ENCODE peak calls at places on chromosomes 5 and 9, in five cellular contexts. O is GM10248, M is natural killer cell, N is adrenal gland, I is mucosa of descending colon. C is an unnamed sample.

GRCh38 chr9:129936222-129936621 is 101.0 kb downstream of the USP20 start:
- DNase-seq in O (no peak), M (no peak), N (no peak), I (no peak), C (peak)

GRCh38 chr9:88183798-88184495 is 45.7 kb upstream of the SPATA31C2 start:
- DNase-seq in O (no peak), M (no peak), N (no peak), I (no peak), C (no peak)

GRCh38 chr9:125568616-125569015 is 138.4 kb downstream of the MAPKAP1 start:
- DNase-seq in O (no peak), M (no peak), N (no peak), I (no peak), C (no peak)

GRCh38 chr9:3647652-3648051 is 121.9 kb upstream of the RFX3 start:
- DNase-seq in O (no peak), M (no peak), N (no peak), I (no peak), C (no peak)

GRCh38 chr5:139985733-139986132 is 57.4 kb downstream of the NRG2 start:
- DNase-seq in O (no peak), M (no peak), N (peak), I (no peak), C (no peak)

GRCh38 chr5:151619812-151620462 is 28.8 kb upstream of the FAT2 start:
- DNase-seq in O (no peak), M (no peak), N (no peak), I (no peak), C (no peak)

GRCh38 chr5:147913786-147914185 is 7.4 kb upstream of the C5orf46 start:
- DNase-seq in O (no peak), M (no peak), N (no peak), I (no peak), C (no peak)

GRCh38 chr9:1002678-1003077 is 26.2 kb downstream of the DMRT3 start:
- DNase-seq in O (no peak), M (no peak), N (no peak), I (no peak), C (no peak)

GRCh38 chr5:9196403-9197224 is 349.3 kb downstream of the SEMA5A start:
- DNase-seq in O (no peak), M (no peak), N (no peak), I (no peak), C (no peak)

GRCh38 chr5:157167219-157167621 is 1.2 kb upstream of the GARIN3 start:
- DNase-seq in O (peak), M (no peak), N (no peak), I (no peak), C (no peak)

GRCh38 chr5:150694638-150695037 is 6.2 kb downstream of the RBM22 start:
- DNase-seq in O (no peak), M (no peak), N (no peak), I (no peak), C (no peak)

GRCh38 chr5:17989567-17989966 is 355.3 kb downstream of the TAF11L14 start:
- DNase-seq in O (no peak), M (no peak), N (no peak), I (no peak), C (no peak)

GRCh38 chr9:78021692-78022091 is 9.9 kb downstream of the GNAQ start:
- DNase-seq in O (no peak), M (no peak), N (no peak), I (peak), C (no peak)

GRCh38 chr5:124859027-124859426 is 112.6 kb upstream of the ZNF608 start:
- DNase-seq in O (no peak), M (no peak), N (peak), I (no peak), C (no peak)

GRCh38 chr5:145697251-145698016 is 137.7 kb downstream of the PRELID2 start:
- DNase-seq in O (peak), M (no peak), N (peak), I (no peak), C (peak)

GRCh38 chr5:78574731-78575161 is 73.8 kb downstream of the LHFPL2 start:
- DNase-seq in O (peak), M (no peak), N (peak), I (no peak), C (no peak)

GRCh38 chr9:9299134-9299533 is 1313.7 kb downstream of the PTPRD start:
- DNase-seq in O (no peak), M (no peak), N (no peak), I (no peak), C (no peak)

GRCh38 chr9:8474937-8475336 is 675.4 kb upstream of the DMAC1 start:
- DNase-seq in O (no peak), M (no peak), N (no peak), I (no peak), C (no peak)

GRCh38 chr5:56638768-56639238 is 176.5 kb upstream of the MAP3K1 start:
- DNase-seq in O (no peak), M (no peak), N (no peak), I (no peak), C (no peak)

GRCh38 chr9:94887721-94888120 is 161.2 kb downstream of the AOPEP start:
- DNase-seq in O (no peak), M (no peak), N (no peak), I (no peak), C (no peak)

GRCh38 chr5:24668050-24668449 is 23.3 kb upstream of the CDH10 start:
- DNase-seq in O (no peak), M (no peak), N (no peak), I (no peak), C (no peak)

GRCh38 chr5:34656001-34656699 is at the start of gene RAI14:
- DNase-seq in O (peak), M (peak), N (peak), I (peak), C (peak)

GRCh38 chr5:116766470-116766947 is 191.9 kb upstream of the SEMA6A start:
- DNase-seq in O (peak), M (no peak), N (peak), I (no peak), C (no peak)

GRCh38 chr9:35686222-35687203 is 3.2 kb downstream of the TPM2 start:
- DNase-seq in O (no peak), M (no peak), N (no peak), I (peak), C (no peak)

GRCh38 chr5:33371660-33372059 is 69.1 kb upstream of the TARS1 start:
- DNase-seq in O (no peak), M (no peak), N (no peak), I (no peak), C (no peak)

GRCh38 chr9:131774636-131775035 is 34.8 kb upstream of the RAPGEF1 start:
- DNase-seq in O (no peak), M (no peak), N (no peak), I (no peak), C (no peak)

GRCh38 chr5:135307143-135307903 is 91.7 kb downstream of the MACROH2A1 start:
- DNase-seq in O (no peak), M (no peak), N (no peak), I (no peak), C (no peak)

GRCh38 chr9:107949058-107949457 is 459.5 kb upstream of the KLF4 start:
- DNase-seq in O (no peak), M (no peak), N (no peak), I (no peak), C (no peak)

GRCh38 chr5:45639038-45639437 is 57.1 kb downstream of the HCN1 start:
- DNase-seq in O (no peak), M (no peak), N (no peak), I (no peak), C (no peak)

GRCh38 chr5:430214-430925 is 12.6 kb upstream of the EXOC3 start:
- DNase-seq in O (no peak), M (no peak), N (no peak), I (peak), C (peak)

GRCh38 chr5:38541174-38541724 is 15.2 kb downstream of the LIFR start:
- DNase-seq in O (no peak), M (no peak), N (no peak), I (no peak), C (no peak)

GRCh38 chr9:36164361-36164760 is 4.8 kb upstream of the CCIN start:
- DNase-seq in O (no peak), M (no peak), N (no peak), I (no peak), C (no peak)

GRCh38 chr5:132641241-132641723 is 16.7 kb upstream of the IL13 start:
- DNase-seq in O (peak), M (no peak), N (no peak), I (no peak), C (no peak)

GRCh38 chr9:128694344-128694743 is 5.3 kb downstream of the SET start:
- DNase-seq in O (no peak), M (no peak), N (no peak), I (no peak), C (no peak)

GRCh38 chr9:16155878-16156277 is 603.0 kb downstream of the CCDC171 start:
- DNase-seq in O (no peak), M (no peak), N (no peak), I (no peak), C (no peak)

GRCh38 chr9:16158063-16158462 is 605.2 kb downstream of the CCDC171 start:
- DNase-seq in O (no peak), M (no peak), N (no peak), I (no peak), C (no peak)

GRCh38 chr9:16157216-16157615 is 604.4 kb downstream of the CCDC171 start:
- DNase-seq in O (no peak), M (no peak), N (no peak), I (no peak), C (no peak)

GRCh38 chr9:16161469-16161868 is 608.6 kb downstream of the CCDC171 start:
- DNase-seq in O (no peak), M (no peak), N (no peak), I (no peak), C (no peak)
- TF ChIP-seq CTCF in O (no peak), M (no peak), N (no peak), I (no peak), C (no peak)

GRCh38 chr9:33469891-33470290 is 3.8 kb downstream of the NOL6 start:
- DNase-seq in O (no peak), M (peak), N (no peak), I (no peak), C (no peak)
- TF ChIP-seq CTCF in O (no peak), M (no peak), N (no peak), I (no peak), C (no peak)

GRCh38 chr5:112372543-112372942 is 46.5 kb downstream of the EPB41L4A start:
- DNase-seq in O (no peak), M (no peak), N (no peak), I (no peak), C (no peak)
- TF ChIP-seq CTCF in O (no peak), M (no peak), N (no peak), I (no peak), C (no peak)

DNA sequence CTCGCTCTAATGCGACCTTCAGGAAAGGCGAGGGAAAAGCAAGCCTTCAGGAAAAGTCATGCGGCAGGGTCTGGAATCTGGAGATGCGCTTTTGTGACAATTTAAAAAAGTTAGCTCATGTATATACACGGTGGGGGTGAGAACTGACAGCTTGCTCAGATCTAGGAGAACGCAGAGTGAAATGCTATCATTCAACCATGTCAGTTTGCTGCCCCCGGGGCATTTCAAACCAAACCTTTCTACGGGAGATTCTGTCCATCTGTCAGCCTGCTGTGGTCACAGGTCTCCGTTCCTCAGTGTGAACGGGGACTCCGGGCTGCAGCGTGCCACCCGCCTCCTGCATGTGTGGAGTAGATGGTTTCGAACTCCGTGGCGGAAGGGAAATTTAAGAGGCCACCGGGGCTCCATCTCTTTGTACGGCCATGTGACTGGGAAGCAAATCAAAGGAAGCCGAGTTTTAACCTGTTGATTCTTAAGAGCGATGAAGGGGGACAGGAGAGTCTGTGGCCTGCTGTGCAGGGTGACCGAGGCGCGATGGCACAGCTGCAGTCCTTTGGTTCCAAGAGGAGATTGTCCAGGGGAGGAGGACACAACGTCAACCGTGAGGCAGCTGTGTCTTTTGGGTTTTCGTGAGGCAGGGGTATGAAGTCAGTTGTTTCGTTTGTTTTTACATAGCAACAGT is 45.9 kb downstream of the OTULIN start:
- DNase-seq in O (no peak), M (no peak), N (no peak), I (no peak), C (peak)
- TF ChIP-seq CTCF in O (no peak), M (no peak), N (no peak), I (no peak), C (no peak)

C was measured in glutamatergic neuron.